ENCODE peak calls at places on chromosomes 6 and 20, in seven cellular contexts. H, P, U, O, N, Q and M are unnamed samples.

GRCh38 chr6:72040106-72040505 is 153.8 kb downstream of the RIMS1 start:
- DNase-seq in Q (no peak), U (no peak), O (no peak), N (no peak), H (no peak), P (no peak), M (no peak)

GRCh38 chr20:36866681-36867485 is 9.1 kb upstream of the TLDC2 start:
- DNase-seq in P (no peak), N (no peak), Q (no peak), U (no peak), H (no peak), O (no peak), M (no peak)

GRCh38 chr20:5945963-5946362 is 4.4 kb downstream of the TRMT6 start:
- DNase-seq in O (peak; percentile 28), P (peak; percentile 61), U (no peak), Q (no peak), N (no peak), H (no peak), M (no peak)

GRCh38 chr6:21109421-21110178 is 484.0 kb upstream of the SOX4 start:
- DNase-seq in Q (no peak), O (peak; percentile 45), U (no peak), P (peak; percentile 42), N (no peak), H (no peak), M (no peak)

GRCh38 chr6:122426597-122426996 is 27.1 kb downstream of the HSF2 start:
- DNase-seq in Q (no peak), U (no peak), O (no peak), P (peak; percentile 44), H (no peak), N (no peak), M (no peak)

GRCh38 chr6:1153696-1154245 is 158.1 kb upstream of the FOXQ1 start:
- DNase-seq in Q (no peak), N (no peak), P (no peak), O (no peak), U (no peak), H (no peak), M (no peak)

GRCh38 chr6:15110721-15111354 is 135.0 kb upstream of the JARID2 start:
- DNase-seq in Q (no peak), N (no peak), O (no peak), H (no peak), P (peak; percentile 10), U (no peak), M (no peak)

GRCh38 chr6:147624946-147625515 is 116.5 kb downstream of the SAMD5 start:
- DNase-seq in H (no peak), Q (no peak), U (no peak), O (no peak), P (peak; percentile 43), N (no peak), M (no peak)

GRCh38 chr6:139943391-139943790 is 568.9 kb upstream of the CITED2 start:
- DNase-seq in P (peak; percentile 80), Q (no peak), N (no peak), O (peak; percentile 20), U (no peak), H (no peak), M (no peak)

GRCh38 chr20:44830995-44831394 is 20.6 kb upstream of the RIMS4 start:
- DNase-seq in H (no peak), P (no peak), O (no peak), Q (no peak), N (no peak), U (no peak), M (no peak)

GRCh38 chr6:78670802-78671201 is 196.5 kb upstream of the IRAK1BP1 start:
- DNase-seq in N (no peak), Q (no peak), U (no peak), H (no peak), O (no peak), P (no peak), M (no peak)

GRCh38 chr6:4489538-4489937 is 286.7 kb upstream of the CDYL start:
- DNase-seq in Q (no peak), P (peak; percentile 28), O (no peak), U (no peak), H (no peak), N (no peak), M (no peak)

GRCh38 chr6:168925671-168926070 is 328.0 kb downstream of the THBS2 start:
- DNase-seq in P (no peak), Q (no peak), N (no peak), U (no peak), H (no peak), O (no peak), M (no peak)

GRCh38 chr6:40700006-40700405 is 112.8 kb upstream of the LRFN2 start:
- DNase-seq in U (no peak), P (no peak), O (no peak), H (no peak), Q (no peak), N (no peak), M (no peak)

GRCh38 chr20:38935285-38935684 is 9.1 kb downstream of the FAM83D start:
- DNase-seq in U (no peak), Q (no peak), N (no peak), P (peak; percentile 51), H (no peak), O (peak; percentile 22), M (no peak)

GRCh38 chr20:1468117-1468624 is 1.5 kb upstream of the NSFL1C start:
- DNase-seq in U (no peak), N (no peak), P (no peak), O (no peak), H (no peak), Q (no peak), M (no peak)

GRCh38 chr20:57025261-57025660 is 241.2 kb downstream of the BMP7 start:
- DNase-seq in P (peak; percentile 41), O (no peak), U (no peak), N (no peak), Q (no peak), H (no peak), M (no peak)

DNA sequence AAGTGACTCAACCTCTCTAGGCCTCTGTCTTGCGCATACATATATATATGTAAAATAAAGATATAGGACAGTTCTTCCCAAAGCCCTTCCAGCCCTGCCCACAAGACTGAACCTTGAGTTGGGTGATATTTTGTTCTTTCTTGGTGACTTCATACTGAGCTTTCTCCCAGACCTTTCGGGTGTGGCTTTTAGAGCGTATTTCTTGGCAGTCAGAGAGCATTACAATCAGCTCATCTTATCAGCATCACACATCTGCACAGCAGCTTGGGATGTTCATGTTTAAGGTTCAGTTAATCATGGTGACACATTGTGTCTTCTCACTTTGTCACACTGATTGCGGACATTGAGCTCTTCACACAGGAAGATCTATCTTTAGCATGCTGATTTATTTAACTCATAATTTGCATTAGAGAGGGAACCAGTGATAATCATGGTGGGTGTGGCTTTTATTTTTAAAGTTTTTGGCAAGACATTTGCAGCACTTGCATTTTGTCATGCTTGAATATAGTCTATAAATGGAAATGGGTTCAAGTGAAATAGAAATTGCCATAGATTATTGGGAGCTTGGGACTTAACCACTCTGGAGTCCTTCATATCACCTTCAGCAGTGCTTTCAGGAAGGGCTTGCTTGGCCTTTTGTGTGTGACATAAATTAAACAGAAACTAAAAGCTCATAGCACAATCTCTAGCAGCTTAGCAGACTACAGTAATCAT is 8.3 kb downstream of the KIF3B start:
- DNase-seq in Q (peak; percentile 12), H (peak; percentile 11), U (no peak), O (no peak), N (no peak), P (peak; percentile 39), M (no peak)
- H3K4me3 ChIP-seq in Q (no peak overlapping the region), H (no peak overlapping the region), U (no peak overlapping the region), O (no peak overlapping the region), N (no peak overlapping the region), P (no peak overlapping the region), M (no peak overlapping the region)

DNA sequence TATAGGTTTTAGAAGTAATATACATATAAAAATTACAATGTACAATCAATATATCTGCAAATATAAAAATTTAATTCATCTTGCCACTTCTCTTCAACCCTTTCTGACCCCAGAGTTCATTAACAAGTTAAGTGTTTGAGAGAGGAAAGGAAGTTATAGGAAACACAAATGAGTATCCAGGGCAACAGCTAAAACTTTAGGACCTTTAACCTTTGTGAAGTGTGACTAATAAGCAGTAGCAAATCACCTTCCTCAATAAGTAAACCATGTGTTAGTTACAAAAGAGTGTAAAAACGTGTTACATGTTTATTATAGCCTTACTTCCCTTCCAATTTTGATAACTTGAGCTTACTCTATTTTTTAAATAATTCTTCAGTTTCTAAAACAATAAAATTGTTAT is 73.4 kb upstream of the SIM1 start:
- DNase-seq in N (no peak), H (no peak), Q (no peak), P (peak; percentile 50), O (no peak), U (no peak), M (no peak)
- H3K4me3 ChIP-seq in N (no peak overlapping the region), H (no peak overlapping the region), Q (no peak overlapping the region), P (no peak overlapping the region), O (no peak overlapping the region), U (no peak overlapping the region), M (no peak overlapping the region)

DNA sequence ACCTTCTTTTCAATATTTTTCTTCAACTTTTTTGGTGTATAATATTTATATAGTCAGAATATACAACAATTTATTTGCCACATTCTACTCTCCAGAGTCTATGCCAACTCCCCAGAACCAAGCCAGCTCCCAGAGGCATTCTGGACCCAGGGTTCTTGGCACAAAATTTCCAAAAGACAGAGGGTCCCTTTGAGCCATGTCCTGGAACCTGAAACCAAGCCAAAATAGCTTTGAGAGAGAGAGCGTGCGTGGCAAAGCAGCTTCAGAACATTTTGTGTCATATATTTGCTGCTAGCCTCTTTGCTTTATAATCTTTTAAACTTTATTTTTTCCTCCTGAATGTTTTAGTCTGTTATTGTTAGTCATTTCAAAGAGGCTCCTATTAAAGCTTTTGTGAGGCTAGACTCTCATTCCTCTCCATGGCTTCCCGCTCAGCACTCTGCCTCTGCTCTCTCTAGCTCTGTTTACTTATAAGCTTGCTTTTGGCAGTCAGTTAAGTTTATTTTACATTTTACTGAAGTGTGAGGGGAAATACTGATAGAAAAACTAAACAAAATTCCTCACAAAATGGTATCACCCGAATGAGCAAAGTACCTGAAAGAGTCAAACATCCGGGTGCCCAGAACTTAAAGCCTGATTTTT is 605.2 kb upstream of the ID4 start:
- DNase-seq in P (no peak), H (no peak), N (no peak), O (no peak), U (no peak), Q (no peak), M (no peak)
- H3K4me3 ChIP-seq in P (no peak overlapping the region), H (no peak overlapping the region), N (no peak overlapping the region), O (no peak overlapping the region), U (no peak overlapping the region), Q (no peak overlapping the region), M (no peak overlapping the region)

GRCh38 chr6:27375613-27376079 is 12.9 kb upstream of the ZNF391 start:
- DNase-seq in U (no peak), N (no peak), Q (no peak), P (peak; percentile 1), H (no peak), O (no peak), M (no peak)
- H3K4me3 ChIP-seq in U (no peak overlapping the region), N (no peak overlapping the region), Q (peak overlapping the region; percentile 69), P (no peak overlapping the region), H (peak overlapping the region; percentile 61), O (peak overlapping the region; percentile 38), M (peak overlapping the region; percentile 56)